ENCODE peak calls at places on chromosomes 11 and 22, in eight cellular contexts. T is H9, Q is AG04450, V is astrocyte, Z is heart left ventricle, R is left lung, W is psoas muscle, G is uterus. A is an unnamed sample. For H3K27me3, the result is how much of the 10 kb centered on the place peaks cover.

GRCh38 chr11:3920148-3920852 is 64.8 kb downstream of the STIM1 start:
- DNase-seq in T (no peak), Q (no peak), V (peak), Z (no peak), R (no peak), W (peak), G (peak), A (peak)

GRCh38 chr11:111886032-111886431 is 6.7 kb downstream of the CFAP68 start:
- DNase-seq in T (no peak), Q (no peak), V (no peak), Z (no peak), R (no peak), W (no peak), G (no peak), A (no peak)

GRCh38 chr11:1198766-1199688 is 23.8 kb upstream of the MUC5B start:
- DNase-seq in T (peak), Q (no peak), V (no peak), Z (peak), R (peak), W (peak), G (no peak), A (peak)

GRCh38 chr11:114890076-114890475 is 211.7 kb downstream of the NXPE2 start:
- DNase-seq in T (no peak), Q (no peak), V (no peak), Z (no peak), R (no peak), W (no peak), G (no peak), A (no peak)

GRCh38 chr22:22865311-22866072 is 22.1 kb upstream of the IGLL5 start:
- DNase-seq in T (no peak), Q (no peak), V (no peak), Z (no peak), R (no peak), W (no peak), G (no peak), A (no peak)

GRCh38 chr22:32561163-32561562 is 86.6 kb downstream of the FBXO7 start:
- DNase-seq in T (no peak), Q (no peak), V (no peak), Z (no peak), R (no peak), W (no peak), G (no peak), A (no peak)

GRCh38 chr11:80586464-80586863 is 1145.6 kb upstream of the TENM4 start:
- DNase-seq in T (no peak), Q (no peak), V (peak), Z (no peak), R (no peak), W (no peak), G (no peak), A (no peak)

GRCh38 chr11:88039512-88040496 is 135.4 kb downstream of the RAB38 start:
- DNase-seq in T (no peak), Q (no peak), V (no peak), Z (no peak), R (no peak), W (no peak), G (no peak), A (no peak)

GRCh38 chr11:34905666-34906065 is 10.5 kb downstream of the APIP start:
- DNase-seq in T (no peak), Q (no peak), V (no peak), Z (no peak), R (no peak), W (no peak), G (no peak), A (no peak)

GRCh38 chr22:46635756-46636155 is 15.6 kb downstream of the GRAMD4 start:
- DNase-seq in T (peak), Q (no peak), V (no peak), Z (peak), R (peak), W (no peak), G (no peak), A (no peak)

GRCh38 chr22:35900483-35901168 is 128.0 kb downstream of the RBFOX2 start:
- DNase-seq in T (no peak), Q (no peak), V (peak), Z (no peak), R (no peak), W (no peak), G (no peak), A (no peak)

GRCh38 chr11:47326198-47326597 is 26.3 kb downstream of the MYBPC3 start:
- DNase-seq in T (no peak), Q (no peak), V (no peak), Z (no peak), R (no peak), W (no peak), G (no peak), A (peak)

GRCh38 chr11:124898711-124899110 is 1.0 kb upstream of the ROBO4 start:
- DNase-seq in T (peak), Q (peak), V (no peak), Z (no peak), R (no peak), W (peak), G (peak), A (no peak)

GRCh38 chr11:773425-773824 is 3.9 kb downstream of the GATD1 start:
- DNase-seq in T (no peak), Q (no peak), V (no peak), Z (no peak), R (no peak), W (no peak), G (no peak), A (no peak)

GRCh38 chr22:35446365-35446764 is 46.4 kb downstream of the MCM5 start:
- DNase-seq in T (no peak), Q (peak), V (peak), Z (no peak), R (peak), W (no peak), G (peak), A (no peak)

GRCh38 chr11:100574894-100575769 is 112.0 kb upstream of the ARHGAP42 start:
- DNase-seq in T (no peak), Q (no peak), V (no peak), Z (no peak), R (no peak), W (no peak), G (no peak), A (no peak)

GRCh38 chr11:62400281-62400680 is 18.6 kb upstream of the SCGB1A1 start:
- DNase-seq in T (no peak), Q (no peak), V (no peak), Z (no peak), R (no peak), W (no peak), G (peak), A (no peak)

GRCh38 chr11:24515632-24516031 is 18.8 kb downstream of the LUZP2 start:
- DNase-seq in T (peak), Q (no peak), V (no peak), Z (no peak), R (no peak), W (no peak), G (no peak), A (no peak)

GRCh38 chr22:22465782-22466181 is 42.8 kb downstream of the ZNF280B start:
- DNase-seq in T (no peak), Q (no peak), V (no peak), Z (no peak), R (no peak), W (no peak), G (no peak), A (no peak)

GRCh38 chr22:22033803-22034468 is 51.3 kb upstream of the TOP3B start:
- DNase-seq in T (no peak), Q (no peak), V (no peak), Z (no peak), R (no peak), W (no peak), G (no peak), A (no peak)

GRCh38 chr11:101323997-101324396 is 194.4 kb upstream of the PGR start:
- DNase-seq in T (peak), Q (no peak), V (no peak), Z (no peak), R (no peak), W (no peak), G (no peak), A (no peak)

GRCh38 chr11:2898366-2899079 is 12.9 kb upstream of the CDKN1C start:
- DNase-seq in T (no peak), Q (peak), V (peak), Z (peak), R (peak), W (peak), G (peak), A (peak)

GRCh38 chr11:111981270-111981669 is 43.9 kb upstream of the DLAT start:
- DNase-seq in T (no peak), Q (no peak), V (no peak), Z (no peak), R (no peak), W (no peak), G (no peak), A (no peak)

GRCh38 chr11:66044757-66045156 is 4.2 kb downstream of the GAL3ST3 start:
- DNase-seq in T (no peak), Q (no peak), V (no peak), Z (no peak), R (no peak), W (no peak), G (no peak), A (no peak)

GRCh38 chr11:64687641-64688533 is 35.1 kb downstream of the NRXN2 start:
- DNase-seq in T (peak), Q (no peak), V (no peak), Z (no peak), R (no peak), W (no peak), G (no peak), A (no peak)

GRCh38 chr22:49119551-49119952 is 708.1 kb downstream of the BRD1 start:
- DNase-seq in T (peak), Q (no peak), V (no peak), Z (no peak), R (no peak), W (peak), G (no peak), A (no peak)

GRCh38 chr11:124762077-124762623 is at the start of gene ESAM:
- DNase-seq in T (peak), Q (no peak), V (no peak), Z (peak), R (peak), W (peak), G (no peak), A (peak)

GRCh38 chr11:75276696-75277095 is 36.1 kb downstream of the TPBGL start:
- DNase-seq in T (peak), Q (no peak), V (no peak), Z (peak), R (no peak), W (no peak), G (no peak), A (no peak)

DNA sequence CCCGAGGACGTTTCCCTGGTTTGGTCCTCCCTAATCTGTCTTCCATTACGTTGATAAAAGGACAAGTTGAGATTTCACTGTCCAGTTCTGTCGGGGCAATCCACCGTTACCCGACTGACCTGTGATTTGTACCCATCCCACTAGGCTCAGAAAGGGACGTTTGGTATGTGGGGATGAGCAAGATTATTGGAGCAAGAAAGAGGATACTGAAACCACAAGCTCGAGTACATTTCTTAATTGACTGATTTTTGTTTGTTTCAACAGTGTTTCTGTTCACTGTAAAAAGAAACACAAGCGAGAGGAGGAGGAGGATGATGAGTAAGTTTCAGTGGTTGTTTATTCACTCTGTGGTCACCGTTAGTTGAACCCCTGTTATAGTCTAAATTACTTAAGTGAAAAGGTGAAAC is 969 bp downstream of the CCDC117 start:
- DNase-seq in T (no peak), Q (no peak), V (peak), Z (no peak), R (no peak), W (no peak), G (no peak), A (no peak)
- TF ChIP-seq CTCF in T (no peak), Q (no peak), V (no peak), Z (no peak), R (no peak), W (no peak), G (no peak), A (no peak)

DNA sequence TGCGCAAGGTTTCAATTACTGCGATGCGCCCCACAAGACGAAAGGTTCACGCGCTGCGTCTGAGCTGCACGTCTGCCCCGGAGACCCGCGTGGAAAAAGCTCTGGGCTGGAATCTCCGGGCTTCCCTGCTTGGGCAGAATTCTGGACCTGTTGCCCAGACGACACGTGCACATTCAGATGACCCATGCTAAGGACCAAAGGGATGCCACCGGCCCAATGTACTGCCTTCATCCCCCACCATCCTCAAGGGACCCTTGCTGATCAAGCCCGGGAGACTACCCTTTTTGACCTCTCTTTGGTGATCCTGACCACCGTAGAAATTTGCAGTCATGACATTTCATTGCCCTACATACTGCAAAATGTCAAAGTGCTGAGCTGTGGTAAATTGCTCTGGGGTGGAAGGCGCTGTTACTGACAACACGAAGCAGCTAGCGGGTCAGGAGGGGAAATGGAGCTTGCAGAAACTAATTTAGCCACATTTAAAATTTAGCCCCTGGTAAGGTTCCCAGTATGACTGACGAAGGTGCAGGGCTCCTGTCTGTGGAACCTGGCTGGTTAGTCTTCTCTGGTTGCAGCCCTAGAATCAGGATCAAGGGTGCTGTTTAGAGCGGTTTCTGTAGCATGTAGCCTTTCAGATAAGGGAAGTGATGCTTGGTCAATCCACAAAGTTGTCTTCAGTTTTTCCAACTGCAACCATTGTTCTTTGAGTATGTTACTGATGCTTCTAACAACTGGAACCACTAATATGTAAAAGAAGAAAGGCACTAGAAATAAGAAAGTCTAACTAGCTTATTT is 81.9 kb downstream of the PRR5L start:
- DNase-seq in T (no peak), Q (no peak), V (no peak), Z (no peak), R (no peak), W (no peak), G (no peak), A (no peak)
- H3K27me3 ChIP-seq in T (under half), Q (under half), V (under half), Z (under half), R (under half), W (under half), G (under half), A (under half)

DNA sequence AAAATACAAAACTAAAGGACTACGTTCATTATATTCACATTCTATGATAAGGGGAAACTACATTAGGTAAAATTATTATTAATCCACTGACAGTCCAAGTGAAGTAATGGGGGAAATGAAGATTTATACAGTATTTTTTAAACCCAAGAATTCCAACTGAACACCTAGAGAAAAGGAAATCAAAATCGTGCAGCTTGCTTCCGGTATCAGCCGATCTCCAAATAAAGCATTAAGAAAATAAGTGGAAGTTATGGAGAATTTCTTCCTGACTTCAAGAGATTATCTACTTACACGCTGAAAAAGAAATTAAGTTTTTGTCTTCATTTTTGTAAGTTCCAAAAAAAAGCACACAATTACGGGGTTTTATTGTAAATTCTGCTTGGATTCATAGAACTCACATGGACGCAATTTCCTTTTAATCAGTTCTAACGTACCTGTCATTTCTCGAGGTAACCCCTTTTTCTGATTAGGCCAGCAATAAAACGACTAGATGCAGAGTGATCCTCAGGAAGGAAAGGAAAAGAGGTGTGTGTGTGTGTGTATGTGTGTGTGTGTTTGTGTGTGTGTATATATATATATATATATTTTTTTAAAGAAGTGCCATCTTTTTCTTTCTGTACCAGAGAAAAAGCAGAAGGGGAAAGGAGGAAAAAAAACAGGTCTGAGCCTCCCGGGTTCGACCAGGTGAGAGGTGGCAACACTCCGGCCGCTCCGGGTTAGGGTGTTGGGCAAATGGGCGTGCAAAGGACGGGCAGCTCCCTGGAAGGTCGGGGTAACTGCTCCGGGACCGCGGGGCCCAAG is 1.1 kb downstream of the ZBTB44 start:
- DNase-seq in T (no peak), Q (no peak), V (no peak), Z (no peak), R (no peak), W (no peak), G (no peak), A (no peak)
- TF ChIP-seq CTCF in T (no peak), Q (no peak), V (no peak), Z (no peak), R (no peak), W (no peak), G (no peak), A (no peak)

DNA sequence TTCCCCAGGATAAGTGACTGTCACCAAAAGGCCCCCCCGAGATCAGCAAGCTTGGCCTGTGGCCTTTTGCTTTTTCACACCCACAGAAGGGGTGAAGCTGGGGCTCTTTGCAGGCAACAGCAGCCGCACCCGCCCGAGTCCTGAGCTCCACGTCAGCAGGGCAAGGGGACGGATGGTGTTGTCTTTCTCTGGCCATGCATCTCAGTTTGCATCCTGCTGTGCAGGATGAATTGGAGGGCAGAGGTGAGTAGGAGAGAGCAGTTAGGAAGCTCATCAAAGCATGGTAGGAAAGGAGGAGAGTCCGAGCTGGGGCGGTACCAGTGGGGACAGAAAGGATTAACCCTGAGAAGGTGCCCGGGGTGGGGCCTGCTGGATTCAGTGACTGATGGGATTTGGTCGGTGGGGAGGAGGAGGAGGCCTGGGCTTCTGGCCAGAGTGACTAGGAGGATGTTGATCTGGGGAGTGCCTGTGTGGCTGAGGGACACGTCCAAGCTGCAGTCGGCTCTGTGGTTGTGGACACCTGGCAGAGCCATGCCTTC is 14.5 kb downstream of the FAM83F start:
- DNase-seq in T (peak), Q (no peak), V (peak), Z (no peak), R (no peak), W (no peak), G (no peak), A (peak)
- H3K27me3 ChIP-seq in T (under half), Q (under half), V (under half), Z (under half), R (half or more), W (under half), G (under half), A (under half)

GRCh38 chr11:89498845-89499448 is 7.8 kb upstream of the NOX4 start:
- DNase-seq in T (peak), Q (no peak), V (no peak), Z (no peak), R (no peak), W (no peak), G (no peak), A (no peak)
- TF ChIP-seq CTCF in T (peak), Q (no peak), V (peak), Z (no peak), R (no peak), W (no peak), G (no peak), A (no peak)

DNA sequence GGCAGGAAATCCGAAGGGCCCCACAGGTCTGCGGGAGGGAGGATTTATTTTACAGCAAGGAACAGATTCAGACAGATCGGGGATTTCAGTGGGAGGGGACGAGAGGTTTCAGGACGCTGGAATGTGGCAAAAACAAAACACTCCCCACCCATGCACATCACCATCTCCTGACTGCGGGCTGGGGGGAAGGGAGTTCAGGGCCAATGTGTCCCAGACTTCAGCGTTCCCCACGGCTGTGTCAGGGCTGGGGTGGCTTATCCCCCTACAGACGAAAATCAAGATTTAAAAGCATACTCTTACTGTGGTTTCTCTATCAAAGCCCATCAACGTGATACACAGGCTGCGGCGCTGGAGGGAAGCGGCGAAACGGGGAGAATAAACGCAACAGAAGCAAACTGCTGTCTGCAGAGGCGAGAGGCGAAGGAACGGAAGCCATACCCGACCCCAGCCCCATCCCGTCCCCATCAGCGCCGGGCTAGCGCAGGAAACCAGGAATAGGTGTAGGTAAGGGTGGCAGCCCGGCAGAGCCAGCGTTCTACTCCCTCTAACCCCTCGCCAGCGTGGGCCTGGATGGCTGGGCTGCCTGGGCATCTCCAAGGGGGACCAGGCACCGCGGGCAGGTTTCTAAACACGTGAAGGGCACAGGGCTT is 2.7 kb downstream of the TENM4 start:
- DNase-seq in T (peak), Q (no peak), V (peak), Z (no peak), R (peak), W (no peak), G (peak), A (no peak)
- H3K27me3 ChIP-seq in T (under half), Q (under half), V (under half), Z (half or more), R (half or more), W (under half), G (under half), A (half or more)

DNA sequence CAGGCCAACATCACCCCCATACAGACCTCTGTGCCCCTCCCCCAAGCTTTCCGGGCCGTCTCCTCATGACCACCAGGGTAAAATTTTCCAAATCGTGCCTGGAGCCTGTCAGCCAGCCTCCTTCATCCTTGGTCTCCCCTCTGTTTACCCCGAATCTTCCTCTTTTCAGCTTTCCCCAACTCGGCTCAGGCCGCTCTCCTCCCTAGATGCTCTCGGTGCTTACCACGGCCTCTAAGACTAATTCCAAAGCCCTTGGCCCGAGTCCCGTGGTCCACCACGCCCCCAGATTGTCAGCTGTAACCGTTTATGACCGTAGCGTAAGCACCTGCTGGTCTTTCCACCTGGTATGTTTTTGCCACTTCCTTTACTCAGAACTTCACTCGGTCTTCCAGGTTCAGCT is 1.4 kb downstream of the RASL10A start:
- DNase-seq in T (no peak), Q (no peak), V (no peak), Z (peak), R (peak), W (no peak), G (no peak), A (peak)
- TF ChIP-seq CTCF in T (no peak), Q (no peak), V (no peak), Z (no peak), R (no peak), W (no peak), G (no peak), A (no peak)

GRCh38 chr11:117435296-117435695 is 107.6 kb downstream of the CEP164 start:
- DNase-seq in T (no peak), Q (no peak), V (no peak), Z (no peak), R (no peak), W (no peak), G (no peak), A (no peak)
- H3K27me3 ChIP-seq in T (under half), Q (under half), V (under half), Z (under half), R (under half), W (under half), G (under half), A (under half)

A was measured in lower lobe of right lung.